ENCODE peak calls at places on chromosomes 11 and 22, in seven cellular contexts. B, W, U, Y, G, K and S are unnamed samples.

GRCh38 chr11:93921695-93922468 is 71.5 kb upstream of the VSTM5 start:
- DNase-seq in B (no peak), W (no peak), U (no peak), Y (peak), G (peak), K (no peak), S (peak)

GRCh38 chr11:12540913-12541587 is 133.2 kb upstream of the TEAD1 start:
- DNase-seq in B (peak), W (no peak), U (no peak), Y (peak), G (no peak), K (no peak), S (peak)

GRCh38 chr11:3888210-3888609 is 32.7 kb downstream of the STIM1 start:
- DNase-seq in B (no peak), W (no peak), U (no peak), Y (no peak), G (no peak), K (no peak), S (no peak)

GRCh38 chr11:73271936-73272679 is at the start of gene P2RY6:
- DNase-seq in B (no peak), W (no peak), U (peak), Y (peak), G (no peak), K (peak), S (no peak)

GRCh38 chr11:14902650-14903350 is 10.8 kb upstream of the CYP2R1 start:
- DNase-seq in B (no peak), W (no peak), U (no peak), Y (peak), G (no peak), K (no peak), S (no peak)

GRCh38 chr11:29657709-29658108 is 359.1 kb downstream of the KCNA4 start:
- DNase-seq in B (no peak), W (no peak), U (no peak), Y (no peak), G (no peak), K (no peak), S (no peak)

GRCh38 chr11:73969091-73969490 is 13.6 kb downstream of the UCP2 start:
- DNase-seq in B (no peak), W (no peak), U (no peak), Y (no peak), G (no peak), K (no peak), S (no peak)

GRCh38 chr11:125347261-125347585 is 148.8 kb downstream of the FEZ1 start:
- DNase-seq in B (no peak), W (no peak), U (peak), Y (no peak), G (peak), K (peak), S (no peak)

GRCh38 chr22:19713650-19714319 is 518 bp upstream of the SEPTIN5 start:
- DNase-seq in B (no peak), W (no peak), U (no peak), Y (no peak), G (no peak), K (no peak), S (no peak)

GRCh38 chr11:126491092-126491491 is 135.6 kb downstream of the ST3GAL4 start:
- DNase-seq in B (no peak), W (no peak), U (no peak), Y (no peak), G (no peak), K (peak), S (no peak)

GRCh38 chr22:46036558-46037408 is 59.8 kb upstream of the WNT7B start:
- DNase-seq in B (no peak), W (peak), U (no peak), Y (no peak), G (no peak), K (peak), S (no peak)

GRCh38 chr22:43377486-43377995 is 34.3 kb upstream of the MPPED1 start:
- DNase-seq in B (no peak), W (no peak), U (peak), Y (peak), G (no peak), K (no peak), S (no peak)

GRCh38 chr11:67640021-67640757 is 626 bp upstream of the TBX10 start:
- DNase-seq in B (no peak), W (peak), U (peak), Y (peak), G (no peak), K (peak), S (no peak)

GRCh38 chr11:93198221-93198650 is 445 bp upstream of the SLC36A4 start:
- DNase-seq in B (no peak), W (no peak), U (no peak), Y (peak), G (no peak), K (no peak), S (peak)

GRCh38 chr22:19874307-19875060 is 19.8 kb upstream of the GNB1L start:
- DNase-seq in B (no peak), W (no peak), U (peak), Y (no peak), G (peak), K (peak), S (no peak)

GRCh38 chr11:5624489-5625278 is at the start of gene TRIM34:
- DNase-seq in B (no peak), W (peak), U (no peak), Y (peak), G (peak), K (no peak), S (no peak)

GRCh38 chr11:72867970-72868369 is 53.8 kb downstream of the ATG16L2 start:
- DNase-seq in B (no peak), W (no peak), U (no peak), Y (no peak), G (no peak), K (no peak), S (no peak)

GRCh38 chr11:109956124-109956793 is 136.9 kb upstream of the ZC3H12C start:
- DNase-seq in B (no peak), W (no peak), U (no peak), Y (no peak), G (no peak), K (no peak), S (no peak)

GRCh38 chr11:14499178-14499559 is 442 bp downstream of the COPB1 start:
- DNase-seq in B (no peak), W (peak), U (peak), Y (peak), G (no peak), K (no peak), S (no peak)

GRCh38 chr11:117934526-117935307 is 5.5 kb upstream of the TMPRSS13 start:
- DNase-seq in B (no peak), W (no peak), U (peak), Y (no peak), G (no peak), K (no peak), S (no peak)

GRCh38 chr11:19739872-19740271 is 27.2 kb downstream of the NAV2 start:
- DNase-seq in B (no peak), W (no peak), U (no peak), Y (peak), G (no peak), K (no peak), S (no peak)

GRCh38 chr11:119207300-119207570 is 1.1 kb downstream of the CBL start:
- DNase-seq in B (no peak), W (no peak), U (no peak), Y (peak), G (no peak), K (no peak), S (no peak)

GRCh38 chr22:42101186-42101585 is 10.6 kb upstream of the NDUFA6 start:
- DNase-seq in B (no peak), W (no peak), U (no peak), Y (no peak), G (no peak), K (no peak), S (no peak)

GRCh38 chr11:110711776-110712642 is at the start of gene ARHGAP20:
- DNase-seq in B (no peak), W (peak), U (peak), Y (peak), G (peak), K (peak), S (no peak)

GRCh38 chr11:118398797-118399564 is 2.4 kb upstream of the ATP5MG start:
- DNase-seq in B (no peak), W (no peak), U (no peak), Y (peak), G (no peak), K (no peak), S (no peak)

GRCh38 chr22:27685515-27685914 is 116.0 kb downstream of the MN1 start:
- DNase-seq in B (no peak), W (no peak), U (no peak), Y (no peak), G (no peak), K (no peak), S (no peak)

GRCh38 chr22:24156146-24156914 is 25.0 kb upstream of the SUSD2 start:
- DNase-seq in B (no peak), W (peak), U (peak), Y (peak), G (peak), K (peak), S (no peak)